ENCODE peak calls at places on chromosomes 5 and 9, in seven cellular contexts. K is HCT116, D is stomach, V is spleen, F is sigmoid colon, N is upper lobe of left lung, Z is K562. A is an unnamed sample.

GRCh38 chr5:134029156-134029555 is 24.4 kb upstream of the VDAC1 start:
- DNase-seq in K (no peak), D (no peak), V (peak; percentile 13), F (no peak), N (no peak), Z (no peak), A (no peak)

GRCh38 chr9:91992636-91993035 is 42.6 kb upstream of the ROR2 start:
- DNase-seq in K (no peak), D (no peak), V (no peak), F (no peak), N (no peak), Z (peak; percentile 26), A (no peak)

GRCh38 chr5:139652788-139653241 is 4.7 kb downstream of the CXXC5 start:
- DNase-seq in K (no peak), D (no peak), V (no peak), F (no peak), N (no peak), Z (peak; percentile 22), A (no peak)

GRCh38 chr5:138743506-138743905 is 9.7 kb upstream of the CTNNA1 start:
- DNase-seq in K (no peak), D (no peak), V (peak; percentile 22), F (no peak), N (no peak), Z (no peak), A (no peak)

GRCh38 chr9:99722852-99723251 is 98.8 kb upstream of the NR4A3 start:
- DNase-seq in K (no peak), D (no peak), V (no peak), F (no peak), N (no peak), Z (no peak), A (no peak)

GRCh38 chr9:115597330-115597729 is 479.4 kb upstream of the TNC start:
- DNase-seq in K (no peak), D (no peak), V (no peak), F (no peak), N (no peak), Z (no peak), A (no peak)

GRCh38 chr9:16154570-16155078 is 601.8 kb downstream of the CCDC171 start:
- DNase-seq in K (no peak), D (peak; percentile 32), V (no peak), F (no peak), N (no peak), Z (no peak), A (peak; percentile 28)

GRCh38 chr9:98206754-98207153 is 14.3 kb upstream of the CORO2A start:
- DNase-seq in K (no peak), D (no peak), V (no peak), F (no peak), N (no peak), Z (no peak), A (no peak)

GRCh38 chr9:134413890-134414731 is 87.9 kb downstream of the RXRA start:
- DNase-seq in K (peak; percentile 50), D (peak; percentile 63), V (no peak), F (peak; percentile 96), N (peak; percentile 86), Z (no peak), A (no peak)

GRCh38 chr9:133545494-133546286 is 11.2 kb downstream of the ADAMTSL2 start:
- DNase-seq in K (no peak), D (no peak), V (no peak), F (no peak), N (no peak), Z (no peak), A (no peak)

GRCh38 chr9:36922548-36922947 is 111.5 kb downstream of the PAX5 start:
- DNase-seq in K (no peak), D (no peak), V (no peak), F (peak; percentile 56), N (no peak), Z (no peak), A (no peak)

GRCh38 chr9:123165813-123166212 is 102.6 kb downstream of the STRBP start:
- DNase-seq in K (no peak), D (no peak), V (no peak), F (no peak), N (no peak), Z (no peak), A (no peak)

GRCh38 chr5:104265531-104266130 is 703.0 kb upstream of the NUDT12 start:
- DNase-seq in K (no peak), D (no peak), V (no peak), F (no peak), N (no peak), Z (no peak), A (no peak)

GRCh38 chr9:134329576-134329855 is 3.3 kb downstream of the RXRA start:
- DNase-seq in K (no peak), D (no peak), V (no peak), F (no peak), N (no peak), Z (no peak), A (no peak)

GRCh38 chr5:163509288-163510040 is 4.0 kb downstream of the MAT2B start:
- DNase-seq in K (no peak), D (peak; percentile 31), V (no peak), F (no peak), N (peak; percentile 76), Z (no peak), A (no peak)

GRCh38 chr9:135370411-135371375 is 108.9 kb upstream of the PPP1R26 start:
- DNase-seq in K (no peak), D (no peak), V (no peak), F (no peak), N (no peak), Z (no peak), A (no peak)

GRCh38 chr5:128237000-128237399 is 153.4 kb downstream of the SLC12A2 start:
- DNase-seq in K (no peak), D (no peak), V (no peak), F (no peak), N (no peak), Z (no peak), A (no peak)

GRCh38 chr9:99966720-99967119 is 60.3 kb downstream of the STX17 start:
- DNase-seq in K (peak; percentile 76), D (peak; percentile 27), V (no peak), F (no peak), N (no peak), Z (peak; percentile 18), A (no peak)

GRCh38 chr5:98463222-98463621 is 310.2 kb upstream of the RGMB start:
- DNase-seq in K (no peak), D (no peak), V (no peak), F (no peak), N (no peak), Z (no peak), A (no peak)

GRCh38 chr9:3768698-3769458 is 243.1 kb upstream of the RFX3 start:
- DNase-seq in K (no peak), D (no peak), V (no peak), F (no peak), N (no peak), Z (no peak), A (no peak)

GRCh38 chr9:121622842-121623203 is 28.6 kb upstream of the DAB2IP start:
- DNase-seq in K (no peak), D (no peak), V (no peak), F (no peak), N (peak; percentile 46), Z (no peak), A (no peak)

GRCh38 chr5:176320577-176320976 is 41.0 kb downstream of the KIAA1191 start:
- DNase-seq in K (no peak), D (no peak), V (no peak), F (no peak), N (no peak), Z (no peak), A (no peak)
- TF ChIP-seq POLR2AphosphoS5 in K (no peak), D (no peak), V (no peak), F (no peak), N (no peak), Z (no peak), A (no peak)

GRCh38 chr5:149597618-149598017 is 16.3 kb downstream of the ARHGEF37 start:
- DNase-seq in K (no peak), D (no peak), V (no peak), F (no peak), N (no peak), Z (no peak), A (no peak)

GRCh38 chr5:149594206-149594895 is 13.1 kb downstream of the ARHGEF37 start:
- DNase-seq in K (no peak), D (no peak), V (no peak), F (no peak), N (no peak), Z (no peak), A (no peak)

GRCh38 chr5:149596712-149597111 is 15.4 kb downstream of the ARHGEF37 start:
- DNase-seq in K (no peak), D (no peak), V (no peak), F (no peak), N (no peak), Z (no peak), A (no peak)

GRCh38 chr5:149588947-149589346 is 7.6 kb downstream of the ARHGEF37 start:
- DNase-seq in K (no peak), D (no peak), V (no peak), F (no peak), N (no peak), Z (no peak), A (no peak)

DNA sequence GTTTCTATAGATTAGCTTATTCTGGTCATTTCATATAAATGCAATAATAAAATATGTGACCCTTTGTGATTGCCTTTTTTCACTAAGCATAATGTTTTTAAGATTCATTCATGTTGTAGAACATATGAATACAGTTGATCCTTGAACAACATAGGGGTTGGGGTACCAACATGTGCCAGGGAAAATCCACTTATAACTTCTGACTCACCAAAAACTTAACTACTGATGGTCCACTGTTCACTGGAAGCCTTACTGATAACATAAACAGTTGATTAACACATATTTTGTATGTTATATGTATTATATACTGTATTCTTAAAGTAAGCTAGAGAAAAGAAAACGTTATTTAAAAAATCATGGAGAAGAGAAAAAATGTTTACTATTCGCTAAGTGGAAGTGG is 12.1 kb downstream of the ARHGEF37 start:
- DNase-seq in K (no peak), D (no peak), V (no peak), F (no peak), N (no peak), Z (no peak), A (no peak)
- TF ChIP-seq POLR2A in K (no peak), D (no peak), V (no peak), F (no peak), N (no peak), Z (no peak), A (no peak)

DNA sequence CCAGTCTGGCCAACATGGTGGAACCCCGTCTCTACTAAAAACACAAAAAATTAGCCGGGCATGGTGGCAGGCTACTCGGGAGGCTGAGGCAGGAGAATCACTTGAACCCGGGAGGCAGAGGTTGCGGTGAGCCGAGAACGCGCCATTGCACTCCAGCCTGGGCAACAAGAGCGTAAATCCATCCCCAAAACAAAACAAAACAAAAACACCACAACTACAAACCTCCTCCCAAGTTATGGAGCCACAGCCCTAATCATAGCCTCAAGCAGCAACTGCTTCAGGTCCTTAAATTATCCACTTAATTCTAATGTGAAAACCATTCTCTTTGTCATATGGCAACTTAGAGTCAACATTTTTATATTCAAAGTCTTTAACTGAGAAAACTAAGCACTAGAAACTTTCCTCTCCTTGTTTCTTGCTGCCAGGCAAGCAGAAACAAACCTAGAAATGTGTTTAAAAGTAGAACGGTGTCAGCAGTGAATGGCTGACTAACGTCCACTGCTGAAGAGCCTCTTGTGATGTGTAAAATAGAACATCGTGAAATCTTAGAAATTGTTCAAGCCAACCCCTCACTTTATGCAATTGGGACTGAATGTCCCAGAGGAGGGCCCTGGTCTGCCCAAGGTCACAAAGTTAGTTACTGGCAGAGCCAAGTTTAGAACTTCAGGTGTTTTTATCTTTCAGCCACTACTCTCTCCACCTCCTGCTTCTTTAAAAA is 5.7 kb downstream of the TMEM245 start:
- DNase-seq in K (no peak), D (no peak), V (no peak), F (no peak), N (peak; percentile 65), Z (no peak), A (no peak)
- TF ChIP-seq POLR2AphosphoS5 in K (no peak), D (no peak), V (no peak), F (no peak), N (no peak), Z (no peak), A (no peak)

GRCh38 chr5:168291281-168291960 is at the start of gene WWC1:
- DNase-seq in K (peak; percentile 79), D (peak; percentile 92), V (peak; percentile 86), F (no peak), N (peak; percentile 92), Z (peak; percentile 45), A (peak; percentile 80)
- TF ChIP-seq POLR2A in K (peak; percentile 52), D (peak; percentile 14), V (no peak), F (no peak), N (no peak), Z (no peak), A (no peak)

A was measured in GM12891.